ENCODE peak calls at places on chromosomes 3 and 15, in seven cellular contexts. P is K562, E is breast epithelium, H is transverse colon, J is stomach, S is spleen, W is prostate gland. X is an unnamed sample.

GRCh38 chr15:91855684-91856553 is 2.4 kb downstream of the SLCO3A1 start:
- DNase-seq in P (no peak), E (peak; percentile 19), H (peak; percentile 73), J (peak; percentile 55), S (no peak), W (peak; percentile 14), X (no peak)

GRCh38 chr3:109346770-109347295 is 9.5 kb upstream of the DPPA4 start:
- DNase-seq in P (no peak), E (no peak), H (no peak), J (no peak), S (no peak), W (no peak), X (no peak)

GRCh38 chr3:142947352-142947751 is 16.1 kb downstream of the PAQR9 start:
- DNase-seq in P (no peak), E (no peak), H (no peak), J (no peak), S (no peak), W (no peak), X (no peak)

GRCh38 chr3:177284383-177284881 is 87.2 kb upstream of the TBL1XR1 start:
- DNase-seq in P (peak; percentile 76), E (no peak), H (peak; percentile 59), J (no peak), S (no peak), W (no peak), X (peak; percentile 73)

GRCh38 chr3:121063628-121064027 is 155.6 kb downstream of the STXBP5L start:
- DNase-seq in P (no peak), E (no peak), H (no peak), J (no peak), S (no peak), W (no peak), X (no peak)

GRCh38 chr15:67796196-67796699 is 29.1 kb upstream of the SKOR1 start:
- DNase-seq in P (no peak), E (no peak), H (no peak), J (no peak), S (no peak), W (no peak), X (no peak)

GRCh38 chr3:130835483-130835882 is 58.4 kb upstream of the ATP2C1 start:
- DNase-seq in P (no peak), E (no peak), H (no peak), J (no peak), S (no peak), W (no peak), X (no peak)

GRCh38 chr3:144760831-144761230 is 789.2 kb downstream of the DIPK2A start:
- DNase-seq in P (no peak), E (no peak), H (no peak), J (peak; percentile 41), S (no peak), W (no peak), X (no peak)

GRCh38 chr3:107855710-107856109 is 235.1 kb downstream of the CD47 start:
- DNase-seq in P (peak; percentile 21), E (no peak), H (no peak), J (no peak), S (no peak), W (no peak), X (no peak)

GRCh38 chr3:33115024-33115768 is 1.4 kb downstream of the CRTAP start:
- DNase-seq in P (peak; percentile 65), E (peak; percentile 57), H (peak; percentile 70), J (peak; percentile 51), S (peak; percentile 80), W (peak; percentile 74), X (peak; percentile 91)

GRCh38 chr3:21703291-21703690 is 47.7 kb downstream of the ZNF385D start:
- DNase-seq in P (no peak), E (no peak), H (no peak), J (no peak), S (no peak), W (no peak), X (no peak)

GRCh38 chr15:53448215-53449001 is 311.1 kb downstream of the WDR72 start:
- DNase-seq in P (no peak), E (no peak), H (no peak), J (no peak), S (no peak), W (no peak), X (no peak)

GRCh38 chr15:77107068-77107467 is 36.2 kb upstream of the TSPAN3 start:
- DNase-seq in P (no peak), E (peak; percentile 21), H (no peak), J (no peak), S (no peak), W (no peak), X (no peak)

GRCh38 chr3:192902481-192903023 is 15.1 kb downstream of the MB21D2 start:
- DNase-seq in P (no peak), E (no peak), H (no peak), J (peak; percentile 45), S (no peak), W (no peak), X (no peak)

GRCh38 chr3:53075743-53076140 is 29.9 kb upstream of the SFMBT1 start:
- DNase-seq in P (no peak), E (no peak), H (no peak), J (no peak), S (peak; percentile 34), W (no peak), X (peak; percentile 47)

GRCh38 chr15:27956285-27956684 is 142.8 kb downstream of the OCA2 start:
- DNase-seq in P (no peak), E (no peak), H (no peak), J (no peak), S (no peak), W (no peak), X (no peak)

GRCh38 chr15:39192979-39193559 is 387.8 kb upstream of the THBS1 start:
- DNase-seq in P (no peak), E (no peak), H (no peak), J (no peak), S (no peak), W (no peak), X (no peak)

GRCh38 chr3:179973931-179974361 is 62.8 kb downstream of the PEX5L start:
- DNase-seq in P (no peak), E (no peak), H (no peak), J (no peak), S (no peak), W (no peak), X (no peak)

GRCh38 chr3:151107701-151108100 is 22.2 kb downstream of the MED12L start:
- DNase-seq in P (no peak), E (no peak), H (no peak), J (no peak), S (no peak), W (no peak), X (no peak)

GRCh38 chr3:107988464-107989156 is 102.2 kb downstream of the CD47 start:
- DNase-seq in P (no peak), E (no peak), H (peak; percentile 73), J (peak; percentile 52), S (no peak), W (peak; percentile 35), X (peak; percentile 82)

GRCh38 chr3:41693799-41694198 is 268.1 kb downstream of the ULK4 start:
- DNase-seq in P (no peak), E (no peak), H (no peak), J (no peak), S (no peak), W (no peak), X (no peak)

GRCh38 chr15:78024141-78024567 is 53.4 kb downstream of the TBC1D2B start:
- DNase-seq in P (no peak), E (no peak), H (no peak), J (no peak), S (no peak), W (no peak), X (no peak)

GRCh38 chr3:47716656-47717055 is 65.0 kb downstream of the SMARCC1 start:
- DNase-seq in P (no peak), E (no peak), H (no peak), J (no peak), S (no peak), W (no peak), X (no peak)

GRCh38 chr3:50433954-50434353 is 69.5 kb downstream of the CACNA2D2 start:
- DNase-seq in P (no peak), E (no peak), H (no peak), J (peak; percentile 39), S (no peak), W (no peak), X (no peak)

GRCh38 chr3:101842245-101842934 is 6.9 kb upstream of the NFKBIZ start:
- DNase-seq in P (no peak), E (no peak), H (no peak), J (no peak), S (no peak), W (no peak), X (no peak)

GRCh38 chr15:44193651-44194396 is 1.2 kb downstream of the FRMD5 start:
- DNase-seq in P (no peak), E (no peak), H (no peak), J (no peak), S (no peak), W (no peak), X (no peak)

DNA sequence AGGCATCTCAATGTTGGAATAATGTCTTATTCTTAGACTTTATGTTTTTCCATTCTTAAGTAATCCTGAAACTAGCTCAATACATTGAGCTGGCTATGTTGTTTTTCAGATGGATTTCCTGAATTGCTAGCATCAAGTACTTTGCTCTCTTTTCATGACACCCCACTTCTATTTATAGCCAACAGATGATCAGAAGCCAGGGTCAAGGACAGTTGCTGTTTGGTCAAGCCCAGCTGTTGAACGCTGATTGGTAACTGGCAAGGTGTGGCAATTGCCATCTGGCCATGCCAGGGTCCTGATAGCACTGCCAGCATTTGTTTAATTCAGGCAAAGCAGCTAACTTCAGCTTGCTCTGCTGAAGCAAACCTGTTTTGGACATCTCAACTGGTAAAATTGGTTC is 46.2 kb upstream of the PLCL2 start:
- DNase-seq in P (no peak), E (no peak), H (peak; percentile 52), J (no peak), S (no peak), W (no peak), X (no peak)
- H3K4me3 ChIP-seq in P (no peak overlapping the region), E (no peak overlapping the region), H (no peak overlapping the region), J (no peak overlapping the region), S (no peak overlapping the region), W (no peak overlapping the region), X (no peak overlapping the region)

DNA sequence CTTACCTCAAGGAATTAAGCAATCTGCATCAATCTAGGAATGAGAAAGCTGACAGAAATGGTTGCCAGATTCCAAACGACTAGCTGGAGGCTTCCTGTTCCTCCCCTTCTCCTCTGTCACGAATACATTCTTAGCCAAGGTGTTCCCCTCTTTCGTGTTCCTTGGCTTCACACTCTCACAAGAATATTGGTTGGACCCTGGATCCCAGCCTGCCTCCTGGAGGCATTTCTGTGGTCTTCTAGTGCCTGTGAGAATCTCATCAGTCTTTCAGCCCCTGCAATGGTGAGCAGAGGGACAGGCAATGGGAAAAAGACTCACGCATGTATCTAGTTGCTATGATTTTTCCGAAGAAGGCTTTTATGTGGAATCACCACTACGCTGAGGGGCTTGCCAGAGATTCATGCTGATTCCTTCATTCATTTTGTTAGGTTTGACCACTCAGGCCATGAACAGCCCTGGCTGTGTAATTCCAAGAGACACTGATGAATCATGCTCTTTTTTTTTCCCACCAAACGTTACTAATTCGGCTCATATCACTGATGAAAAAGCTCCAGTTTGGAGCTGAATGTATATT is 1.6 kb upstream of the P3H2 start:
- DNase-seq in P (no peak), E (peak; percentile 34), H (no peak), J (no peak), S (no peak), W (no peak), X (no peak)
- TF ChIP-seq POLR2A in P (no peak), E (no peak), H (no peak), J (no peak), S (no peak), W (no peak), X (no peak)

GRCh38 chr15:35182841-35183479 is 97.9 kb upstream of the NANOGP8 start:
- DNase-seq in P (no peak), E (no peak), H (no peak), J (no peak), S (no peak), W (no peak), X (no peak)
- TF ChIP-seq POLR2AphosphoS5 in P (no peak), E (no peak), H (no peak), J (no peak), S (no peak), W (no peak), X (no peak)

GRCh38 chr3:139291276-139292051 is 52.4 kb upstream of the MRPS22 start:
- DNase-seq in P (no peak), E (no peak), H (no peak), J (no peak), S (no peak), W (no peak), X (no peak)
- H3K4me3 ChIP-seq in P (no peak overlapping the region), E (no peak overlapping the region), H (no peak overlapping the region), J (no peak overlapping the region), S (no peak overlapping the region), W (no peak overlapping the region), X (no peak overlapping the region)